ENCODE peak calls at places on chromosomes 12 and 14, in four cellular contexts. S is K562, D is HepG2, Y is H1. M is an unnamed sample.

GRCh38 chr12:108629824-108630476 is 3.7 kb downstream of the SELPLG start:
- DNase-seq in Y (no peak), S (peak), D (peak), M (no peak)

GRCh38 chr12:79841878-79842265 is 93.0 kb downstream of the PPP1R12A start:
- DNase-seq in D (no peak), S (no peak), Y (no peak), M (no peak)

GRCh38 chr14:23047042-23047634 is 5.1 kb downstream of the PSMB11 start:
- DNase-seq in Y (no peak), S (no peak), D (no peak), M (no peak)

GRCh38 chr14:50012644-50013043 is 103.7 kb downstream of the VCPKMT start:
- DNase-seq in S (no peak), Y (no peak), D (no peak), M (no peak)

GRCh38 chr12:51323966-51324895 is at the start of gene BIN2:
- DNase-seq in Y (no peak), D (no peak), S (no peak), M (no peak)

GRCh38 chr12:67780580-67781084 is 132.1 kb downstream of the DYRK2 start:
- DNase-seq in Y (no peak), D (no peak), S (no peak), M (no peak)

GRCh38 chr14:65709576-65709975 is 297.0 kb downstream of the FUT8 start:
- DNase-seq in D (no peak), Y (no peak), S (no peak), M (no peak)

GRCh38 chr12:69405466-69405865 is 45.9 kb downstream of the YEATS4 start:
- DNase-seq in S (no peak), Y (no peak), D (peak), M (peak)

GRCh38 chr12:12190087-12190809 is 76.6 kb downstream of the LRP6 start:
- DNase-seq in D (no peak), Y (no peak), S (peak), M (no peak)

GRCh38 chr12:93783827-93784226 is 106.7 kb downstream of the CRADD start:
- DNase-seq in D (no peak), Y (no peak), S (no peak), M (no peak)

DNA sequence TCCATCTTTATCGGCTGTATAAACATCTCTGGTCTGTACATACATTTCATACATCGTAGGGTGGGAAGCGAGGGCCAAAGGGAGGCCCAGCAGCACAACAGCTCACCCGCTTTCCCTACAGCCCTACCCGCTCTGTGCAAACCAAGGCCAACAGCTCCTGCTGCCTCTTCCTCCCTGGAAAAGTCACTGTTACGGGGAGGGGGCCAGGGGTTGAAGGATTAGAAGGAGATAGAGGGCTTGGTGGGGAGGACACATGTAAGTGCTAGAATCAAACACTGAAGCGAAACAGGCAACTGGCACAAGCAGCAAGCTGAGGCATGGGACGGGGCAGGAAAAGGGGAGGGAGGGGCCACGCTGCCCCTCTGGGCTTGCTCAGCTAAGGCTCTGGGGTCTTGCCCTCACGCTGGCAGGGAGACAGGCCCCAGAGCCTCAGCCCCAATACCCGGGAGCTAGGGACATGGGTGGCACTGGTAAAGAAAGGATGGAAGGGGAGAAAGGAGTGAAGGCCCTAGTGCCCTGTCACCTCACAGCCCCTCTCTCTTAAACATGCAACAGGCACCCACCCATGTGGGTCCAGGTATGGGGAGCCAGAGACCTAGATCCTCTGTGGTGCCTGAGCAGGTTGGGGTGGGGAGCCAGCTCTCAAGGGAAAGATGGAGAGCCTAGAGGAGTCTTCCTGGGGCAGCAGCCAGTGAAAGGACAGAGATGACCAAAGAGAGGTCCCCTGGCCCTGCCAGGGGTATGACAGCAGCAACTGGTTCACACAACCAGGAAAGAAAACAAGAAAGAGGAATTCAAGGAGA is 14.4 kb downstream of the SPRYD3 start:
- DNase-seq in D (no peak), S (no peak), Y (no peak), M (no peak)
- TF ChIP-seq JUN in D (no peak), S (no peak), Y (no peak), M (no peak)

DNA sequence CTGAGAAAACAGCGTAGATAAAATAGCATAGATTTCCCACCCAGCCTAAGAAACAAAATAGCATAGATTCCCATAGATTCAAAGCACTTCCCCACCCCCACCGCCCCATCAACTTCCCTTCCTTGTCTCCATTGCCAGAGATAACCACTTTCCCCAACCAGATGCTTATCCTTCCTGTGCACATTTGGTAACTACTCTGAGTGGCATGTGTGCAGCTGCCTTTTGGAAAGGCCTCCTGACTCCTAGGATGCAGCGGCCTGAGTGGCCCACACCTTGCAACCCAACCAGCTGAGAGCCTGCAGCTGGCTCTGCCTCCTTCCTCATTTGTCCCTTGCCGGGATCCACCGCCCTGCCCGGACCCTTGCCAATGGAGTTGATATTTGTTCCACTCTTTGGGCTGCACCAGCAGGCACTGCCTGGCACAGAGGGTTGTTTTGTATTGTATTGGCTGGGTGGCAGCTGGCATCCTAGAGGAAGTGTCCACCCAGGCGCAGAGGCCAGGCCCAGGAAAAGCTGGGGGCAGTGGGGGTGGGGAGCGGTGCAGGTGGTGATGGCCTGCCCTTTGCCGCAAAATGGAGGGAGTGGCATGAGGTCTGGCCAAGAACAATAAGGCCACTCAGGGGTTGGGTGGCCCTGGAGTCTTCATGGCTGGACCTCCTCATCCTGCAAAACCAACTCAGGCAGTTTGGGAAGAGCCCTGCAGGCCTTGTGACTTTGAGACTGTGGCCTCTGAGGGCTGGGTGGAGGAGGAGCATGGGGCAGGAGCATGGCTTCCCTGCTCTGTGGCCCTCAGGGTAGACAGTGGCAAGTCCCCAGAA is 4.9 kb downstream of the SLC48A1 start:
- DNase-seq in Y (no peak), D (no peak), S (peak), M (no peak)
- TF ChIP-seq USF2 in Y (no peak), D (no peak), S (no peak), M (no peak)

GRCh38 chr14:45133683-45134050 is 614 bp downstream of the FKBP3 start:
- DNase-seq in D (no peak), Y (no peak), S (no peak), M (no peak)
- H3K27ac ChIP-seq in D (peak), Y (peak), S (peak), M (peak)

DNA sequence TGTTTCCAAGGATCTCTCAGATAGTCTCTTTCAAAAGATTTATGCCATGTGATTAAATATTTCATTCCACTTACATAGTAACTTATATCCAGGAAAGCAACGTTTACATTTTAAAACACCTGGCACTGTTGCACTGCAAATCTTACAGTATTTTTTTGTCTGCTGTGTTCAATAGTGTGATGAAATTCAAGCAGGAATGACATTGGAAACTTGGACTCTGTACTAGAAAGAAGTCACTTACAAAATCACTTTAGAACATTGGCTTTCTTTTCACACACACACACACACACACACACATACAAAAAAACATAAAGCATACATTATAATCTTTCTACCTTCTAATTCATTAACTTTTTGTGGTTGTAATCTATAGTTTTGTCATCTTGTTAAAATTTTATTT is 66.2 kb upstream of the USP15 start:
- DNase-seq in Y (no peak), D (peak), S (no peak), M (no peak)
- TF ChIP-seq JUN in Y (no peak), D (no peak), S (no peak), M (no peak)

DNA sequence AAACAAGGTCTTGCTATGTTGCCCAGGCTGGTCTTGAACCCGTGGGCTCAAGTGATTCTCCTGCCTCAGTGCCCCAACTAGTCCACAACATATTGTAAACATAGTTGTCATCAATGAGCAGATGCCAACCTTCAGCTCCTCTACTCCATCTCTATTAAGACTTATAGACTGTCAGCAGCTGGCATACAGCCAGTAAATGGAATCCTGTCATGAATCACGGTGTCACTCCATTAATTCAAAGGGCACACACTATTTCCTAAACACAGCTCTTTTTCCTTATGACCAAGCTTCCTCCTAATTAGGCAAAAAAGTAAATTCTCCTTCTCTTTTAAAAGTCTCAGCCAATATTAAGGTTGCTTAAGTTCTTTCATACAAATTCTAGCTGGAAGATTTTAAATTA is 111.2 kb downstream of the ITPR2 start:
- DNase-seq in S (no peak), Y (no peak), D (no peak), M (peak)
- TF ChIP-seq USF2 in S (no peak), Y (no peak), D (no peak), M (no peak)

DNA sequence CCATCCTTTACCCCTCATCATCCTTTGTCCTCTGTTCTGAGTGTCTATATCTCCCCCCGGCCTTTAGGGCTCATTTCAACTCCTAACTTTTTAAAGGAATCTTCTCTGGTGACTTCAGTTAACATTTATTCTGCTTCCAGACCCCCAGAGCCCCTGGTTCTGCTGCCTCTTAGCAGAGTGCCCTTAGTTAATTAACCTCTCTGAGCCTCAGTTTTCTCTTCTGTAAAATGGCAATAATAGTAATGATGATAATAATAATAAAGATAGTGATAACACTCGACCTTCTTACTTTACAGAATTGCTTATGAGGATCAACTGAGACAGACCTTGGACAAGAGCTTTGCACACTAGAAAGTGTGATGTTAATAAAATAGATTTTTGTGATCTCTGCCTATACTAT is 6.4 kb upstream of the C12orf43 start:
- DNase-seq in D (no peak), S (no peak), Y (no peak), M (no peak)
- H3K27ac ChIP-seq in D (no peak), S (no peak), Y (no peak), M (no peak)

M was measured in A549.